ENCODE peak calls at places on chromosomes 12 and 14, in four cellular contexts. L is mammary epithelial cell, T is RWPE1, J is caudate nucleus. F is an unnamed sample.

GRCh38 chr12:87670448-87670847 is 358.8 kb downstream of the C12orf50 start:
- DNase-seq in J (no peak), L (no peak), T (no peak), F (no peak)

GRCh38 chr12:102885043-102885932 is 31.8 kb downstream of the PAH start:
- DNase-seq in L (no peak), J (no peak), T (no peak), F (no peak)

GRCh38 chr12:110349521-110350151 is 53.9 kb downstream of the ANAPC7 start:
- DNase-seq in J (no peak), T (no peak), L (no peak), F (no peak)

GRCh38 chr12:1534708-1535107 is 59.7 kb downstream of the FBXL14 start:
- DNase-seq in J (no peak), L (no peak), T (no peak), F (no peak)

GRCh38 chr14:76346391-76347160 is 29.4 kb upstream of the ESRRB start:
- DNase-seq in L (no peak), T (no peak), J (no peak), F (no peak)

GRCh38 chr14:56342419-56342901 is 224.2 kb downstream of the PELI2 start:
- DNase-seq in J (no peak), L (no peak), T (no peak), F (no peak)

GRCh38 chr12:70154960-70155589 is 88.2 kb upstream of the CNOT2 start:
- DNase-seq in J (no peak), L (peak; percentile 26), T (no peak), F (peak; percentile 44)

GRCh38 chr12:100044266-100044665 is 59.5 kb upstream of the ANKS1B start:
- DNase-seq in L (no peak), T (no peak), J (no peak), F (no peak)

GRCh38 chr12:108299516-108299915 is 39.6 kb downstream of the CMKLR1 start:
- DNase-seq in T (no peak), J (no peak), L (no peak), F (no peak)

GRCh38 chr12:96343347-96343954 is 56.8 kb downstream of the CDK17 start:
- DNase-seq in J (no peak), T (no peak), L (peak; percentile 31), F (no peak)

GRCh38 chr12:48794870-48795269 is 6.0 kb upstream of the ADCY6 start:
- DNase-seq in L (peak; percentile 82), J (no peak), T (peak; percentile 80), F (peak; percentile 28)

GRCh38 chr14:52876311-52876710 is 74.5 kb downstream of the FERMT2 start:
- DNase-seq in T (no peak), L (no peak), J (no peak), F (peak; percentile 62)

GRCh38 chr12:5588231-5588995 is 156.5 kb downstream of the NTF3 start:
- DNase-seq in T (no peak), L (no peak), J (no peak), F (peak; percentile 3)

GRCh38 chr12:22286569-22286968 is 47.9 kb downstream of the ST8SIA1 start:
- DNase-seq in L (no peak), T (no peak), J (no peak), F (no peak)

GRCh38 chr14:80959448-80960006 is 4.1 kb downstream of the TSHR start:
- DNase-seq in L (no peak), T (no peak), J (no peak), F (no peak)

GRCh38 chr14:74140374-74140850 is 55.7 kb downstream of the LIN52 start:
- DNase-seq in T (no peak), L (no peak), J (no peak), F (no peak)

GRCh38 chr12:85155791-85156190 is 119.6 kb downstream of the LRRIQ1 start:
- DNase-seq in L (no peak), J (no peak), T (peak; percentile 3), F (peak; percentile 60)

GRCh38 chr12:122366685-122367475 is 55.6 kb downstream of the CLIP1 start:
- DNase-seq in J (no peak), L (peak; percentile 85), T (peak; percentile 86), F (peak; percentile 86)

GRCh38 chr12:110344657-110345056 is 58.9 kb downstream of the ANAPC7 start:
- DNase-seq in T (no peak), J (no peak), L (no peak), F (no peak)

GRCh38 chr12:109770104-109770860 is 56.7 kb downstream of the FAM222A start:
- DNase-seq in T (no peak), J (no peak), L (no peak), F (no peak)

GRCh38 chr14:23639891-23640523 is 3.8 kb downstream of the DHRS2 start:
- DNase-seq in L (no peak), J (no peak), T (no peak), F (no peak)

GRCh38 chr14:67529947-67530935 is 2.8 kb upstream of the PLEKHH1 start:
- DNase-seq in J (no peak), T (no peak), L (no peak), F (no peak)

GRCh38 chr12:16359512-16360491 is 12.4 kb downstream of the MGST1 start:
- DNase-seq in L (peak; percentile 25), T (peak; percentile 26), J (no peak), F (peak; percentile 66)

GRCh38 chr14:106877527-106877926 is 1351.1 kb downstream of the TMEM121 start:
- DNase-seq in J (no peak), L (no peak), T (no peak), F (no peak)

GRCh38 chr14:34700622-34701130 is 13.7 kb downstream of the CFL2 start:
- DNase-seq in T (no peak), J (no peak), L (no peak), F (no peak)

GRCh38 chr14:68363841-68364711 is 428.8 kb downstream of the ZFP36L1 start:
- DNase-seq in T (no peak), J (peak; percentile 28), L (no peak), F (no peak)

GRCh38 chr12:28082101-28082500 is 108.2 kb upstream of the CCDC91 start:
- DNase-seq in T (no peak), J (no peak), L (no peak), F (no peak)

GRCh38 chr14:102819176-102819628 is 42.0 kb downstream of the TRAF3 start:
- DNase-seq in L (peak; percentile 81), T (peak; percentile 12), J (no peak), F (no peak)

GRCh38 chr14:90409209-90409730 is 12.4 kb downstream of the CALM1 start:
- DNase-seq in L (peak; percentile 79), J (no peak), T (peak; percentile 57), F (peak; percentile 77)

GRCh38 chr12:129486931-129487330 is 416.9 kb downstream of the TMEM132D start:
- DNase-seq in T (no peak), J (no peak), L (no peak), F (no peak)